ENCODE peak calls at places on chromosomes 3 and 15, in ten cellular contexts. V, K, E, N, C, S, H, A, F and J are unnamed samples.

GRCh38 chr3:16548721-16549120 is 35.2 kb upstream of the RFTN1 start:
- DNase-seq in H (peak), F (no peak), E (peak), K (no peak), S (no peak), A (peak), N (no peak), C (no peak), V (no peak), J (no peak)

GRCh38 chr3:10116138-10116460 is 624 bp downstream of the BRK1 start:
- DNase-seq in V (peak), K (no peak), H (peak), E (no peak), F (no peak), S (peak), N (no peak), C (no peak), A (peak), J (no peak)

GRCh38 chr3:45670995-45671394 is 18.2 kb upstream of the SACM1L start:
- DNase-seq in V (no peak), C (no peak), E (no peak), H (no peak), S (no peak), N (no peak), F (no peak), K (no peak), A (no peak), J (no peak)

GRCh38 chr3:109228391-109229080 is 87.8 kb downstream of the DPPA2 start:
- DNase-seq in C (no peak), N (no peak), E (no peak), V (no peak), K (no peak), S (no peak), A (no peak), H (no peak), F (no peak), J (no peak)

GRCh38 chr3:191774485-191774884 is 313.5 kb downstream of the PYDC2 start:
- DNase-seq in K (no peak), A (peak), F (no peak), N (no peak), S (no peak), V (no peak), C (no peak), E (no peak), H (peak), J (no peak)

GRCh38 chr3:85102774-85103173 is 144.0 kb downstream of the CADM2 start:
- DNase-seq in E (no peak), K (no peak), V (no peak), F (no peak), S (no peak), A (no peak), H (no peak), C (no peak), N (no peak), J (no peak)

GRCh38 chr3:42732829-42733459 is 30.3 kb upstream of the HHATL start:
- DNase-seq in A (no peak), S (no peak), C (no peak), E (no peak), F (no peak), K (no peak), V (no peak), N (no peak), H (no peak), J (no peak)

GRCh38 chr3:171862993-171863521 is 19.9 kb downstream of the TMEM212 start:
- DNase-seq in S (no peak), F (no peak), C (no peak), N (no peak), E (no peak), A (peak), H (peak), V (no peak), K (no peak), J (no peak)

GRCh38 chr3:140540262-140540661 is 137.6 kb upstream of the TRIM42 start:
- DNase-seq in E (peak), K (no peak), V (no peak), A (no peak), F (no peak), H (no peak), C (no peak), S (no peak), N (no peak), J (no peak)

GRCh38 chr3:129185774-129186173 is 2.1 kb upstream of the CNBP start:
- DNase-seq in F (no peak), N (no peak), E (no peak), S (no peak), A (no peak), V (no peak), C (no peak), K (no peak), H (no peak), J (no peak)

GRCh38 chr15:83108266-83109219 is 1.1 kb downstream of the TM6SF1 start:
- DNase-seq in A (peak), F (peak), C (no peak), H (no peak), V (no peak), E (no peak), K (peak), N (peak), S (peak), J (peak)

GRCh38 chr3:15794303-15794771 is 3.4 kb downstream of the ANKRD28 start:
- DNase-seq in V (no peak), S (no peak), N (no peak), K (peak), A (peak), F (peak), E (no peak), C (no peak), H (no peak), J (no peak)

GRCh38 chr15:65286069-65286703 is 497 bp downstream of the PARP16 start:
- DNase-seq in A (peak), N (peak), K (peak), F (no peak), E (no peak), S (peak), C (no peak), H (no peak), V (peak), J (no peak)